ENCODE peak calls at places on chromosome 20, in four cellular contexts. P, T, Z and F are unnamed samples.

GRCh38 chr20:5474646-5475550 is 158.1 kb upstream of the PROKR2 start:
- DNase-seq in Z (no peak), T (no peak), P (no peak), F (no peak)

GRCh38 chr20:34037767-34038166 is 44.1 kb downstream of the RALY start:
- DNase-seq in Z (no peak), T (no peak), P (no peak), F (no peak)

GRCh38 chr20:51862796-51863195 is 60.5 kb upstream of the SALL4 start:
- DNase-seq in P (no peak), Z (no peak), T (no peak), F (no peak)

GRCh38 chr20:59977086-59977485 is 18.9 kb downstream of the CDH26 start:
- DNase-seq in Z (no peak), T (no peak), P (no peak), F (no peak)

GRCh38 chr20:63738687-63739128 is 868 bp upstream of the SLC2A4RG start:
- DNase-seq in Z (peak; percentile 80), P (peak; percentile 82), T (no peak), F (peak; percentile 86)

GRCh38 chr20:13857961-13858360 is 73.1 kb downstream of the NDUFAF5 start:
- DNase-seq in P (no peak), T (no peak), Z (no peak), F (no peak)

GRCh38 chr20:45840700-45841198 is 7.2 kb downstream of the SNX21 start:
- DNase-seq in P (no peak), Z (no peak), T (no peak), F (no peak)

GRCh38 chr20:64091762-64092161 is 7.6 kb upstream of the LKAAEAR1 start:
- DNase-seq in P (no peak), Z (no peak), T (no peak), F (no peak)

GRCh38 chr20:58716476-58717277 is 24.1 kb downstream of the NPEPL1 start:
- DNase-seq in Z (peak; percentile 24), T (no peak), P (peak; percentile 42), F (peak; percentile 24)

GRCh38 chr20:64113796-64114355 is 6.5 kb upstream of the NPBWR2 start:
- DNase-seq in P (peak; percentile 30), T (no peak), Z (peak; percentile 15), F (no peak)

GRCh38 chr20:50133474-50134217 is 19.9 kb downstream of the PEDS1 start:
- DNase-seq in T (no peak), P (no peak), Z (no peak), F (no peak)
- TF ChIP-seq CTCF in T (no peak), P (no peak), Z (no peak), F (no peak)

GRCh38 chr20:36070451-36070850 is 84.1 kb upstream of the EPB41L1 start:
- DNase-seq in Z (no peak), T (no peak), P (no peak), F (no peak)
- H3K4me3 ChIP-seq in Z (no peak overlapping the region), T (no peak overlapping the region), P (no peak overlapping the region), F (no peak overlapping the region)

GRCh38 chr20:7926323-7926722 is 13.9 kb downstream of the HAO1 start:
- DNase-seq in T (no peak), P (no peak), Z (no peak), F (no peak)

GRCh38 chr20:7935027-7935551 is 5.2 kb downstream of the HAO1 start:
- DNase-seq in P (no peak), Z (no peak), T (no peak), F (no peak)

GRCh38 chr20:7926767-7927166 is 13.5 kb downstream of the HAO1 start:
- DNase-seq in P (no peak), T (peak; percentile 12), Z (no peak), F (no peak)

GRCh38 chr20:7924692-7925091 is 15.6 kb downstream of the HAO1 start:
- DNase-seq in Z (no peak), T (no peak), P (no peak), F (no peak)

GRCh38 chr20:7930386-7930785 is 9.9 kb downstream of the HAO1 start:
- DNase-seq in T (no peak), Z (no peak), P (no peak), F (no peak)
- H3K36me3 ChIP-seq in T (no peaks in the 10 kb centered on the region), Z (no peaks in the 10 kb centered on the region), P (no peaks in the 10 kb centered on the region), F (no peaks in the 10 kb centered on the region)

DNA sequence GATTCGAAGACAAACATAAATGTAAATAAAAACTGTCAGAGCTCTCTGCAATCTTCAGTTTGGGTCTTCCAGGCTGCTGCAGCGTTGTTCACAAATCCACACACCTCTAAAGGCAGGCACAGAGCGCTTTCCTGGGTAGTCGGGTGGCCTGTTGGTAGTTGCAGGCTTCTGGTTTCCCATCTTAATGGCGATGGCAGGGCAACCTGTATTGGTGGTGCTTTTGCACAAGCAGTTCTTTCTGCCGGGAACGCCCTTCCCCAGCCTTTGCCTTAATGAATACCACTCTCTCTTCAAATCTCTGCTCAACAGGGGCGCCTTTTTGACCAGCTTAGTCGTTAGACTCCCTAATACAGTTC is 723 bp upstream of the IFT52 start:
- DNase-seq in T (no peak), Z (no peak), P (no peak), F (peak; percentile 40)
- TF ChIP-seq CTCF in T (no peak), Z (no peak), P (no peak), F (no peak)

DNA sequence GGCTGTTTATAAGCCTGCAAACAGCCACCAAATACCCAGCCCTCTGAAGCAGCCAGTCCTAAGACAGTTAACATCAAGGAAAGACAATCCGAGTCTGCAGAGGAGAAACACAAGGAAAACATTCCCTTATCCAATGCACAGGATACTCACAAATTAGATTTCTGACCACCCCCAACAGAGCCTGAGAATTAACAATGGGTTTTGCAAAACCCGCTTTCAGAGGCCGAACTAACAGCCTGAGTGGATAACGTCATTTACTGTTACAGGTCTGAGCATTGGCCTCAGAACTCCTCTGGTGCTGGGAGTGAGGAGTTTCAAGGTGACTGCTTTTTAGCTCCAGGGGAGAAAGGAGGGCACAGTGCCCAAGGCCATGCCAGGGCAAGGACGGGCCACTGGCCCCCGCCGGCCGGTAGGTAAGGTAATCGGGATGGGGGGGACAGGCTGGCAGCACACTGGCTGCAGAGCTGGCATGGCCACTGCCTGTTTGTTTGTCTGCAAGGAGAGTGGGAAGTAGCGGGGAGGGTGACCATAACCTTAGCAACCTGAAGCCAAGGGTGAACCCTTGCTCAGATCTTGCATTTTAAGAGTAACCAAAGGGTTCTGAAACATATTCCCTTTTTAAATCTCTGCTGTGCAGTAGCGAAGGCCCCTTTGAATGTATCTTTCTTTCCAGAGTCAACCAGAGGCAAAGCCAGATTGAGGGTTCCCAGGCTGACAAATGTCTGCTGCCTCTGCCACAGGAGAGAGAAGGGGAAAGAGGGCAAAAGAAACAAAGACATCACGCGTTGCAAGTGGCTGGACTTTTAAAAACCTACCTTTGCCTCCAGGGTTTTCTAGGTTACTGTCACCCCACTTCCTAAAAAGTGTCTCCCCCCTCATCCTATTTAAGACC is 3.9 kb downstream of the ZMYND8 start:
- DNase-seq in Z (peak; percentile 86), P (peak; percentile 59), T (no peak), F (peak; percentile 57)
- H3K4me3 ChIP-seq in Z (peak overlapping the region; percentile 7), P (peak overlapping the region; percentile 28), T (no peak overlapping the region), F (no peak overlapping the region)

DNA sequence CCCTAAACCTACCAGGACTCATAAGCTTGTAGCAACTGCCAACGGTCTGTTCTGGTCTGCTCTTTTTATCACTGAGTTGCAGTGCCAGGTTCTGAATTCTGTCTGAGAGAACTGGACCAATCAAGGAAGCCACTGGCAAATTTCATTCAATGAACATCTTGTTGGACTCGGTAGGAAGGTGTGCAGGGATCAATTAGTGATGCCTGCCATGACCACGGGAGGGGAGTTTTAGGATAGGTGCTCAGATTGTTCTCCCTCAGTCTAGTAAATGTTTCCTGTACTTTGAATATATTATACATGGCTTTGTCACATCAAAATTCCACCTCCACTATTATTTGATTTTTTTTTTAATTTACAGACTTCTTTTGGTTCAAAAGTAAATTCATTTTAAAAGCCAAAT is 146.9 kb downstream of the EYA2 start:
- DNase-seq in P (no peak), Z (no peak), T (no peak), F (no peak)
- H3K36me3 ChIP-seq in P (no peaks in the 10 kb centered on the region), Z (no peaks in the 10 kb centered on the region), T (no peaks in the 10 kb centered on the region), F (no peaks in the 10 kb centered on the region)